ENCODE peak calls at places on chromosomes 12 and 14, in six cellular contexts. G is heart left ventricle, W is gastrocnemius medialis, P is endothelial cell of umbilical vein, M is aorta, S is GM23248. Z is an unnamed sample. For H3K4me1 and H3K9me3, the result is how much of the 10 kb centered on the place peaks cover.

GRCh38 chr12:110355080-110355479 is 48.4 kb downstream of the ANAPC7 start:
- DNase-seq in G (no peak), W (peak), P (no peak), M (peak), S (peak), Z (no peak)

GRCh38 chr12:103382736-103383346 is 112.9 kb downstream of the C12orf42 start:
- DNase-seq in G (no peak), W (no peak), P (no peak), M (no peak), S (no peak), Z (no peak)

GRCh38 chr12:124928095-124928911 is 13.9 kb upstream of the UBC start:
- DNase-seq in G (peak), W (peak), P (peak), M (peak), S (peak), Z (peak)

GRCh38 chr12:57524814-57525614 is 2.4 kb downstream of the MBD6 start:
- DNase-seq in G (no peak), W (no peak), P (no peak), M (no peak), S (no peak), Z (peak)

GRCh38 chr12:10366875-10367274 is 23.0 kb downstream of the KLRK1 start:
- DNase-seq in G (no peak), W (no peak), P (no peak), M (no peak), S (peak), Z (no peak)

GRCh38 chr12:29921307-29921706 is 137.6 kb upstream of the TMTC1 start:
- DNase-seq in G (no peak), W (no peak), P (peak), M (no peak), S (peak), Z (peak)

GRCh38 chr12:82461851-82462250 is 103.5 kb downstream of the METTL25 start:
- DNase-seq in G (no peak), W (no peak), P (no peak), M (no peak), S (no peak), Z (no peak)

GRCh38 chr14:96762650-96763049 is 34.5 kb upstream of the VRK1 start:
- DNase-seq in G (no peak), W (no peak), P (peak), M (no peak), S (peak), Z (peak)

GRCh38 chr12:76588881-76589565 is 29.5 kb upstream of the OSBPL8 start:
- DNase-seq in G (no peak), W (peak), P (no peak), M (no peak), S (peak), Z (no peak)

GRCh38 chr14:101559624-101560533 is 1.4 kb upstream of the DIO3 start:
- DNase-seq in G (no peak), W (no peak), P (no peak), M (no peak), S (peak), Z (no peak)

GRCh38 chr12:80778005-80778541 is 61.4 kb downstream of the MYF5 start:
- DNase-seq in G (peak), W (peak), P (peak), M (no peak), S (peak), Z (peak)

GRCh38 chr14:99320621-99321235 is 48.7 kb upstream of the BCL11B start:
- DNase-seq in G (no peak), W (no peak), P (no peak), M (peak), S (no peak), Z (no peak)

GRCh38 chr14:90522585-90523191 is 125.9 kb downstream of the CALM1 start:
- DNase-seq in G (peak), W (peak), P (no peak), M (peak), S (peak), Z (peak)

GRCh38 chr14:64410084-64410774 is 22.1 kb downstream of the MTHFD1 start:
- DNase-seq in G (no peak), W (no peak), P (no peak), M (no peak), S (peak), Z (no peak)

GRCh38 chr14:39492267-39492666 is 60.0 kb upstream of the FBXO33 start:
- DNase-seq in G (no peak), W (no peak), P (no peak), M (no peak), S (peak), Z (peak)

GRCh38 chr12:3655331-3655900 is 97.5 kb downstream of the CRACR2A start:
- DNase-seq in G (no peak), W (peak), P (peak), M (no peak), S (peak), Z (peak)

GRCh38 chr12:121762269-121762668 is 31.2 kb downstream of the RHOF start:
- DNase-seq in G (no peak), W (no peak), P (no peak), M (no peak), S (no peak), Z (no peak)

GRCh38 chr14:74240794-74241610 is 1.8 kb downstream of the VSX2 start:
- DNase-seq in G (no peak), W (no peak), P (peak), M (peak), S (peak), Z (no peak)

GRCh38 chr12:98912401-98912800 is 267.3 kb downstream of the APAF1 start:
- DNase-seq in G (no peak), W (no peak), P (no peak), M (no peak), S (no peak), Z (no peak)

GRCh38 chr12:125431516-125431915 is 366.3 kb downstream of the AACS start:
- DNase-seq in G (no peak), W (no peak), P (no peak), M (no peak), S (no peak), Z (no peak)

GRCh38 chr12:122961551-122962329 is 4.5 kb downstream of the ABCB9 start:
- DNase-seq in G (no peak), W (no peak), P (peak), M (no peak), S (peak), Z (no peak)

GRCh38 chr12:124853781-124854636 is 9.7 kb downstream of the SCARB1 start:
- DNase-seq in G (no peak), W (no peak), P (no peak), M (no peak), S (no peak), Z (no peak)

GRCh38 chr14:61186341-61186740 is 94.8 kb downstream of the TMEM30B start:
- DNase-seq in G (no peak), W (no peak), P (no peak), M (no peak), S (no peak), Z (no peak)

GRCh38 chr12:64323476-64324225 is 66.9 kb downstream of the C12orf56 start:
- DNase-seq in G (no peak), W (no peak), P (no peak), M (no peak), S (no peak), Z (peak)

GRCh38 chr12:93855265-93855664 is 178.1 kb downstream of the CRADD start:
- DNase-seq in G (no peak), W (no peak), P (no peak), M (no peak), S (no peak), Z (no peak)

GRCh38 chr12:93857917-93858513 is 180.8 kb downstream of the CRADD start:
- DNase-seq in G (no peak), W (no peak), P (no peak), M (no peak), S (no peak), Z (peak)

GRCh38 chr12:93853698-93854478 is 176.7 kb downstream of the CRADD start:
- DNase-seq in G (no peak), W (no peak), P (no peak), M (no peak), S (no peak), Z (no peak)

GRCh38 chr12:93860659-93861373 is 183.6 kb downstream of the CRADD start:
- DNase-seq in G (no peak), W (no peak), P (no peak), M (no peak), S (no peak), Z (no peak)

DNA sequence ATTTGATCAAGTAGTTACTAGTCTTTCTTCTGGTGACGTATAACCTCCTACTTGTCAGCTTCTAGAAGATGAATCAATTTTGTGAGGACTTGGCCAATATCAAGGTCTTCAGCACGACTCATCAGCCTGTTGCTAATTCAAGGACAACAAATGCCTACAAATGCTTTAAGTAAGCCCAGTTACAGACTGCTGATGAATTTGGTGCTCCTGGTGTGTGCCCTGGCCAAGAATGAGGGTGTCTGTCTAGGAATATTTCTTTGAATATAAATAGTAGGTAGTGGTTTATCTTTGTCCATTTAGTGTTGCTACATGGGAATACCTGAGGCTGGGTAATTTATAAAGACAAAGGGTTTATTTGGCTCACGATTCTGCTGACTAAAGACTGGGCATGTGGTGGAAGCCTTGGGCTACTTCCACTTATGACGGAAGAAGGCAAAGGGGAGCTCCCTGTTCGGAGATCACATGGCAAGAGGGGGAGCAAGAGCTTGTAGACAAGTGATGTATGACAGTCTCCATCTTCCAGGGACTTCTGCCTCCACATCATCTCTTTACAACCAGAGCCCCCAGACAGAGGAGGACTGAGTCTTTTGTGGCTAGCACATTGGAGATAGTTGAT is 180.2 kb downstream of the CRADD start:
- DNase-seq in G (no peak), W (no peak), P (no peak), M (no peak), S (peak), Z (no peak)
- H3K4me1 ChIP-seq in G (under half), W (under half), P (under half), M (under half), S (under half), Z (under half)

GRCh38 chr14:31241450-31242114 is 34.0 kb upstream of the HECTD1 start:
- DNase-seq in G (no peak), W (no peak), P (no peak), M (no peak), S (peak), Z (no peak)
- H3K4me3 ChIP-seq in G (peak), W (no peak), P (no peak), M (no peak), S (peak), Z (no peak)

GRCh38 chr12:19546611-19547162 is 107.4 kb downstream of the AEBP2 start:
- DNase-seq in G (no peak), W (no peak), P (peak), M (no peak), S (peak), Z (no peak)
- H3K9me3 ChIP-seq in G (under half), W (under half), P (under half), M (under half), S (under half), Z (under half)

GRCh38 chr12:52703424-52703823 is at the start of gene KRT77:
- DNase-seq in G (no peak), W (no peak), P (no peak), M (no peak), S (no peak), Z (no peak)
- H3K4me1 ChIP-seq in G (under half), W (under half), P (under half), M (under half), S (under half), Z (under half)

GRCh38 chr12:25053021-25053271 is 104.0 kb upstream of the BCAT1 start:
- DNase-seq in G (no peak), W (no peak), P (no peak), M (no peak), S (no peak), Z (no peak)
- H3K4me3 ChIP-seq in G (peak), W (peak), P (no peak), M (no peak), S (no peak), Z (no peak)

GRCh38 chr14:19851365-19851764 is 23.6 kb upstream of the OR4K2 start:
- DNase-seq in G (no peak), W (no peak), P (no peak), M (no peak), S (peak), Z (no peak)
- H3K9me3 ChIP-seq in G (under half), W (under half), P (under half), M (under half), S (under half), Z (under half)

DNA sequence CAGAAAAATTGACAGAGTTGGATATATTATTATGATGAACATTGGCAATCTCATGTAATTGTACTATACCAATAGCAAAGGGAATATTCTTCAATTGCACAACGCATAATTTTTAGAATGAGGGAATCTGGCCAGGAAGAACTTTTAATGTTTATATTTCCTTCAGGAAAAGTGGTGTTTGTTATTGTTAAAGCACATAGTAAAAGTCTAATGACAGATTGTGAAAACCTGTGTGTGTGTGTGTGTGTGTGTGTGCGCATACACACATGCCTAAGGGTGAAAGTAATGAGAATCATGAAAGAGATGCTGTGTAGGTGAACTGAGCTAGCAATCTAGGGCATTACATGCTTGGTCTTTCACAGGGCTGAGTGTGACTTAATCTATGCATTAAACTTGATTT is 877.7 kb downstream of the SLC6A15 start:
- DNase-seq in G (no peak), W (no peak), P (no peak), M (no peak), S (no peak), Z (no peak)
- H3K4me1 ChIP-seq in G (under half), W (under half), P (under half), M (under half), S (under half), Z (under half)

DNA sequence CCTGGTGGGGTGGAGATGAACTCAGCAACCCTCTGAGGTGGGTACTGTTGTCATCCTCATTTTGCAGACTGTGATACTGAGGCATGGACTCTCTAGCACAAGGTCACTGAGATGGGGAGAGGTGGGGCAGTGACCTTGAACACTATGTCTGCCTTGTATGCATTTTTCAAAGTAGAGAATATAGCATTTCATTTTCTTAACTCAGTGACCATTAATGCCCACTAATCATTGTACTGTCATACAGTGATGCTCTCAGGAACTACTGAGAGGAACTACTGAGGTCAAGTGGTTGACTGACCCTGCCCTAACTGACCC is 2.1 kb downstream of the L3HYPDH start:
- DNase-seq in G (no peak), W (no peak), P (no peak), M (no peak), S (no peak), Z (no peak)
- H3K4me3 ChIP-seq in G (peak), W (no peak), P (peak), M (peak), S (peak), Z (peak)

DNA sequence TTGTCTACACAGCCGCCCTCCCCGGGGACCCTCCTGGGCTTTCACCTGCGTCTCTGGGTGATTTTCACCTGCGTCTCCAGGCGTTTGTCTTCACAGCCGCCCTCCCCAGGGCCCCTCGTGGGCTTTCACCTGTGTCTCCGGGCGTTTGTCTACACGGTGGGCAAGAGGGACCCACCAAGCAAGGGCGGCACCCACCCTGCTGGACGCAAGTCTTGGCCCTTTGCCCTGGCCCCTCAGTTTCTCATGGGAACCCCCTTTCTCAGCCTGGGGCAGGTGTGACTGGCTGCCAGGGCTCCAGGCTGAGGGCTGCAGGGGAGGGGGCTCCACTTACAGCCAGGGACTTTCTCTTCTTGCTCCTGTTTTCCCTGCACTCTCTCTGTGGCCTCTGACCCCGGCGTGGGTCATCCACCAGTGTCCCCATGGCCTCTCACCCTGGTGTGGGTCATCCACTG is 68.6 kb upstream of the GALNT9 start:
- DNase-seq in G (no peak), W (no peak), P (no peak), M (no peak), S (no peak), Z (no peak)
- H3K9me3 ChIP-seq in G (under half), W (under half), P (under half), M (under half), S (under half), Z (under half)

GRCh38 chr14:77035267-77035666 is 6.8 kb upstream of the IRF2BPL start:
- DNase-seq in G (no peak), W (no peak), P (no peak), M (no peak), S (no peak), Z (no peak)
- H3K4me1 ChIP-seq in G (half or more), W (half or more), P (half or more), M (under half), S (half or more), Z (under half)

Z was measured in SJCRH30.